ENCODE peak calls at places on chromosomes 12 and 14, in seven cellular contexts. Y is EL, W is NCI-H2029 treated with DMSO at 0.1 percent for 48 hours, A is GM04503, F is A549, G is fibroblast of lung, C is hypothalamus. B is an unnamed sample.

GRCh38 chr14:74049886-74050495 is 30.8 kb downstream of the BBOF1 start:
- DNase-seq in A (no peak), Y (no peak), G (no peak), C (no peak), F (no peak), W (no peak), B (no peak)

GRCh38 chr12:28568083-28568482 is 377.8 kb downstream of the CCDC91 start:
- DNase-seq in A (peak; percentile 73), W (no peak), G (peak; percentile 94), F (peak; percentile 6), Y (peak; percentile 88), C (no peak), B (no peak)

GRCh38 chr12:52903285-52903854 is 1.5 kb downstream of the KRT8 start:
- DNase-seq in G (peak; percentile 84), Y (peak; percentile 68), A (no peak), F (peak; percentile 50), C (peak; percentile 12), W (peak; percentile 48), B (peak; percentile 47)

GRCh38 chr12:20946732-20947131 is 136.2 kb downstream of the SLCO1B3 start:
- DNase-seq in C (no peak), F (no peak), G (peak; percentile 1), A (no peak), W (peak; percentile 18), Y (peak; percentile 20), B (no peak)

GRCh38 chr14:68628605-68629310 is 164.1 kb downstream of the ZFP36L1 start:
- DNase-seq in Y (no peak), G (no peak), F (no peak), W (no peak), A (no peak), C (no peak), B (peak; percentile 15)

GRCh38 chr12:547883-548470 is 88.2 kb downstream of the B4GALNT3 start:
- DNase-seq in F (no peak), C (no peak), G (no peak), Y (no peak), A (no peak), W (no peak), B (no peak)

GRCh38 chr14:50363734-50364113 is 33.0 kb downstream of the CDKL1 start:
- DNase-seq in C (no peak), G (no peak), W (no peak), A (no peak), F (no peak), Y (peak; percentile 36), B (no peak)

GRCh38 chr12:122518908-122519307 is 7.8 kb downstream of the RSRC2 start:
- DNase-seq in G (no peak), Y (no peak), C (no peak), A (no peak), W (no peak), F (no peak), B (no peak)

GRCh38 chr14:89630096-89630829 is 213.2 kb upstream of the FOXN3 start:
- DNase-seq in A (peak; percentile 13), Y (peak; percentile 55), G (peak; percentile 62), W (no peak), F (no peak), C (no peak), B (no peak)

GRCh38 chr14:24080888-24081738 is 9.8 kb downstream of the CPNE6 start:
- DNase-seq in Y (peak; percentile 34), A (no peak), W (no peak), F (peak; percentile 67), C (no peak), G (peak; percentile 38), B (peak; percentile 20)

GRCh38 chr12:49489720-49490119 is 49.1 kb upstream of the KCNH3 start:
- DNase-seq in G (peak; percentile 99), C (no peak), F (no peak), Y (peak; percentile 90), W (no peak), A (no peak), B (no peak)

GRCh38 chr14:96176275-96176674 is 28.4 kb upstream of the BDKRB2 start:
- DNase-seq in A (peak; percentile 49), C (no peak), W (no peak), F (no peak), Y (peak; percentile 64), G (no peak), B (no peak)

GRCh38 chr14:61630399-61630798 is 64.9 kb upstream of the HIF1A start:
- DNase-seq in W (no peak), C (no peak), F (no peak), Y (no peak), A (no peak), G (no peak), B (no peak)

GRCh38 chr14:94689218-94689984 is 77.2 kb downstream of the SERPINA3 start:
- DNase-seq in C (peak; percentile 25), A (no peak), W (no peak), F (peak; percentile 70), Y (peak; percentile 37), G (peak; percentile 31), B (peak; percentile 7)

GRCh38 chr12:48934312-48934706 is 9.0 kb upstream of the FKBP11 start:
- DNase-seq in F (no peak), A (no peak), C (no peak), Y (no peak), G (no peak), W (no peak), B (no peak)

GRCh38 chr12:89883630-89884364 is 175.2 kb upstream of the ATP2B1 start:
- DNase-seq in W (peak; percentile 33), Y (no peak), G (peak; percentile 54), C (no peak), F (no peak), A (no peak), B (peak; percentile 77)

GRCh38 chr14:68543516-68543915 is 249.4 kb downstream of the ZFP36L1 start:
- DNase-seq in G (no peak), Y (no peak), C (no peak), F (no peak), A (no peak), W (no peak), B (no peak)

GRCh38 chr14:51219473-51220448 is 20.3 kb upstream of the TMX1 start:
- DNase-seq in A (no peak), C (no peak), G (peak; percentile 30), W (peak; percentile 83), Y (peak; percentile 27), F (peak; percentile 10), B (no peak)

GRCh38 chr12:123998344-123998941 is 25.4 kb downstream of the ZNF664 start:
- DNase-seq in W (no peak), F (no peak), G (no peak), Y (no peak), A (no peak), C (no peak), B (no peak)

GRCh38 chr12:24505366-24506025 is 443.4 kb downstream of the BCAT1 start:
- DNase-seq in F (no peak), W (no peak), G (no peak), C (no peak), A (no peak), Y (no peak), B (no peak)

GRCh38 chr12:19014243-19014642 is 115.3 kb upstream of the PLEKHA5 start:
- DNase-seq in A (no peak), Y (no peak), C (no peak), F (no peak), G (no peak), W (no peak), B (no peak)